ENCODE peak calls at places on chromosomes 1 and 21, in seven cellular contexts. H is neuronal stem cell, N is mesenchymal stem cell, V is H1, F is mesendoderm, E is H9, A is trophoblast cell. B is an unnamed sample.

GRCh38 chr1:111139234-111139955 is 498 bp downstream of the DRAM2 start:
- DNase-seq in V (peak), F (peak), E (peak), H (peak), A (peak), N (peak), B (peak)

GRCh38 chr1:235866207-235866912 is at the start of gene LYST:
- DNase-seq in E (peak), F (peak), A (peak), V (no peak), H (peak), N (peak), B (peak)

GRCh38 chr1:3244025-3244424 is 175.0 kb downstream of the PRDM16 start:
- DNase-seq in A (no peak), H (no peak), N (no peak), E (no peak), V (no peak), F (no peak), B (no peak)

GRCh38 chr21:45905196-45905595 is 76.4 kb upstream of the COL6A1 start:
- DNase-seq in N (no peak), A (no peak), F (no peak), V (no peak), H (no peak), E (no peak), B (no peak)

GRCh38 chr1:115194571-115194970 is 105.3 kb upstream of the TSPAN2 start:
- DNase-seq in H (no peak), F (peak), A (peak), E (no peak), N (no peak), V (no peak), B (no peak)

GRCh38 chr1:1092149-1092855 is 18.2 kb upstream of the RNF223 start:
- DNase-seq in E (peak), H (no peak), F (no peak), A (no peak), N (no peak), V (no peak), B (no peak)

GRCh38 chr1:223227486-223228196 is 84.6 kb upstream of the TLR5 start:
- DNase-seq in E (peak), F (no peak), V (no peak), H (no peak), N (no peak), A (no peak), B (peak)

GRCh38 chr1:226827458-226827857 is 43.0 kb upstream of the PSEN2 start:
- DNase-seq in A (no peak), F (peak), V (no peak), H (no peak), E (peak), N (no peak), B (no peak)

GRCh38 chr1:208100906-208101305 is 143.3 kb downstream of the PLXNA2 start:
- DNase-seq in H (no peak), A (no peak), F (no peak), V (no peak), N (peak), E (no peak), B (peak)

GRCh38 chr1:245154429-245155185 is at the start of gene KIF26B:
- DNase-seq in F (peak), E (peak), A (peak), N (peak), V (no peak), H (peak), B (peak)

GRCh38 chr1:115275216-115275615 is 62.8 kb downstream of the NGF start:
- DNase-seq in N (peak), F (peak), A (no peak), V (no peak), E (no peak), H (no peak), B (peak)

GRCh38 chr1:179794146-179794545 is 51.1 kb downstream of the FAM163A start:
- DNase-seq in H (no peak), V (no peak), N (no peak), F (no peak), A (no peak), E (no peak), B (no peak)

GRCh38 chr1:28258628-28259251 is 578 bp upstream of the SESN2 start:
- DNase-seq in E (no peak), A (no peak), N (peak), F (no peak), V (no peak), H (no peak), B (no peak)

GRCh38 chr1:45843474-45843905 is 40.1 kb downstream of the MAST2 start:
- DNase-seq in N (peak), A (no peak), E (no peak), V (no peak), H (no peak), F (peak), B (peak)

GRCh38 chr21:42611852-42612251 is 41.6 kb upstream of the PDE9A start:
- DNase-seq in E (no peak), H (no peak), F (no peak), N (no peak), A (no peak), V (no peak), B (no peak)

GRCh38 chr1:34918609-34919561 is 10.6 kb downstream of the DLGAP3 start:
- DNase-seq in F (peak), E (peak), A (no peak), H (no peak), N (no peak), V (peak), B (no peak)

GRCh38 chr1:12643785-12644184 is at the start of gene AADACL4:
- DNase-seq in V (no peak), F (no peak), E (no peak), N (no peak), H (no peak), A (no peak), B (no peak)

GRCh38 chr21:14070049-14070893 is 140.5 kb downstream of the LIPI start:
- DNase-seq in A (no peak), H (no peak), F (no peak), E (peak), N (no peak), V (no peak), B (no peak)

GRCh38 chr1:189962171-189962570 is 515.5 kb downstream of the BRINP3 start:
- DNase-seq in A (no peak), V (no peak), H (no peak), E (no peak), F (no peak), N (peak), B (peak)

GRCh38 chr1:153544453-153545066 is 1.0 kb downstream of the S100A4 start:
- DNase-seq in V (no peak), H (no peak), A (no peak), N (no peak), F (no peak), E (no peak), B (no peak)

GRCh38 chr1:112878321-112878720 is 77.7 kb downstream of the SLC16A1 start:
- DNase-seq in E (no peak), N (peak), H (no peak), F (peak), V (no peak), A (no peak), B (no peak)

GRCh38 chr1:231935856-231936255 is 309.3 kb downstream of the DISC1 start:
- DNase-seq in H (no peak), F (no peak), V (no peak), E (no peak), A (no peak), N (no peak), B (no peak)

GRCh38 chr1:246875041-246876026 is 56.4 kb downstream of the AHCTF1 start:
- DNase-seq in N (peak), E (no peak), A (peak), F (peak), V (no peak), H (no peak), B (peak)

GRCh38 chr21:34702341-34702807 is 33.6 kb downstream of the CLIC6 start:
- DNase-seq in A (peak), N (peak), V (no peak), H (no peak), E (no peak), F (no peak), B (peak)

GRCh38 chr21:35932232-35932911 is 128.0 kb downstream of the SETD4 start:
- DNase-seq in V (no peak), A (peak), E (no peak), F (no peak), H (no peak), N (peak), B (peak)

GRCh38 chr1:8408151-8408839 is 90.4 kb downstream of the SLC45A1 start:
- DNase-seq in H (no peak), E (no peak), V (no peak), N (peak), F (no peak), A (no peak), B (peak)

GRCh38 chr1:58155418-58156123 is 391.0 kb downstream of the OMA1 start:
- DNase-seq in N (no peak), H (peak), E (peak), A (no peak), F (peak), V (peak), B (no peak)

GRCh38 chr1:47986741-47987140 is 10.4 kb downstream of the TRABD2B start:
- DNase-seq in V (no peak), A (no peak), E (no peak), F (no peak), H (no peak), N (no peak), B (no peak)

GRCh38 chr1:234300096-234300495 is 73.2 kb upstream of the COA6 start:
- DNase-seq in A (no peak), N (no peak), E (no peak), V (no peak), F (no peak), H (no peak), B (no peak)

GRCh38 chr1:154607084-154607747 is 770 bp downstream of the ADAR start:
- DNase-seq in V (no peak), E (no peak), A (peak), N (peak), H (no peak), F (peak), B (peak)

GRCh38 chr1:86356247-86356646 is 39.9 kb downstream of the ODF2L start:
- DNase-seq in E (no peak), V (no peak), A (no peak), N (no peak), F (no peak), H (no peak), B (peak)

GRCh38 chr1:167110586-167110985 is 16.7 kb downstream of the STYXL2 start:
- DNase-seq in E (no peak), H (no peak), A (no peak), V (no peak), F (no peak), N (no peak), B (no peak)

DNA sequence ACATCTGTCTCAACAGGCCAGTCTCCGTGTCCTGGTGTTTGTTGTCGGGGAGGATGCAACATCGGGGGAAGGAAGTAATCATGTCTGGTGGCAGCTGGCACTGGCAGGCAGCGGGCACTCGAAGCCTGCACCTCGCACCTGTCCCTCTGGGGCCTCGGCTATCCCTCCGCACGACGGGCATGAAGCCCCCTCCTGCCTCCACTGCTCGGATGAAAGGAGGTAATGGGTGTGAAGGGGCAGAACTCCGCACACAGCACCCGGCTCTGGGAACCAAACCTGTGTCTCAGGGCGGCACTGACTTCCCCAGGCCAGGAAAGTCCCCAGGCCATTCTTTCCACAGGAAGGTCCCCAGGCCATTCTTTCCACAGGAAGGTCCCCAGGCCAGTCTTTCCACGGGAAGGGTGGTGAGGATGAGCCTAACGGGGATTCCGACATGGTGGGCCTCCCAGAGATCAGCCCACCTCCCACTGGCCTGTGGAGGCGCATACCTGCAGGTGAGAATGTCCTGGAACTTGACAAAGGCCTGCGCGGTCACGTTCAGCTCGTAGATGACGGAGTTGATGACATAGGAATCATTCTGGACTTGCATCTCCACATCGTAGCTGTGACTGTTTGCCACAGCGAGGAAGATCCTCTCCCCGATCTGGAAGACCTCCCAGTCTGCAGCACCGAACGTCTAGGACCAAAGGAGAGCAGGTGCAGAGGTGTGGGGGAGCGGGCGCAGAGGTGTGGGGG is 31.1 kb downstream of the KRTAP10-1 start:
- DNase-seq in F (no peak), E (no peak), N (no peak), V (no peak), A (no peak), H (no peak), B (no peak)
- H3K23ac ChIP-seq in F (no peak), E (no peak), N (no peak), V (no peak), A (no peak), H (no peak), B (no peak)

DNA sequence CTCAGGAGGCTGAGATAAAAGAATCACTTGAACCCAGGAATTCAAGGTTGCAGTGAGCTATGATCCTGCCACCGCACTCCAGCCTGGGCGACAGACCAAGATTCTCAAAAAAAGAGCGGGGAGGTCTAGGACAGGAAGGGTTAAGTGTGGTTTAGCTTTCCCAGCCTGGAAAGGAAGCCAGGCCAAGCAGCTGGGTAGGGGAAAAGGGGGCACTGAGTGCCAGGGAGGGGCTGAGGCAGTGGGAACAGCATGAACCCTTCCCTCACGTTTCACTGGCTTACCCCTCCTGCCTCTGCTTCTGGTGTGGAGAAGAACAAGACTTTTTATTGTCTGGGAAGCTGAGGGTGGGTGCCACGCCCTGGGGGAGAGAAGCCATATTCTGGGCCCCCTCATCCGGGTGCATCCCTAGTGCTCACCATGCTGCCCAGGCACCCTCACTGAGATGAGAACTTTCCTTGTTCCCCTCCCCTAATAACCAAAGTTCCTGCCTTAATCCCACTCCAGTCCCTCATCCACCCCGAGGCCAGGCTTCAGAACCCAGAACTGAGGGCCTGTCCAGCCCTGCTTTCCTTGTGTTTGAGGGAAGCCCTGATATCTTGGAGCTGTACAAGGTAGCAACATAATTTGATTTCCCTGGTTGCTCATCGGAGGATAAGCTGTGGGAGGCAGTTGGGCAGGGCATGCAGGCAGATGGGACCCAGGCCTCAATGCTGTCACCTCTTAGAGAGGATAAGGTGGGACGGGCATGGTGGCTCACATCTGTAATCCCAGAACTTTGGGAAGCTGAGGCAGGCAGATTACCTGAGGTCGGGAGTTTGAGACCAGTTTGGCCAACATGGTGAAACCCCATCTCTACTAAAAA is 2.0 kb upstream of the LMNA start:
- DNase-seq in H (no peak), E (no peak), F (no peak), V (no peak), N (no peak), A (no peak), B (no peak)
- H3K23ac ChIP-seq in H (no peak), E (no peak), F (peak), V (no peak), N (peak), A (no peak), B (peak)

GRCh38 chr1:89085781-89086180 is 20.8 kb upstream of the GBP1 start:
- DNase-seq in H (peak), A (peak), F (peak), N (peak), V (no peak), E (no peak), B (peak)

GRCh38 chr1:89081005-89081404 is 16.0 kb upstream of the GBP1 start:
- DNase-seq in A (no peak), V (no peak), N (no peak), H (no peak), F (no peak), E (no peak), B (no peak)
- H3K23ac ChIP-seq in A (no peak), V (no peak), N (no peak), H (no peak), F (no peak), E (no peak), B (no peak)

GRCh38 chr21:32007461-32007860 is 134.6 kb downstream of the HUNK start:
- DNase-seq in A (peak), H (no peak), N (peak), V (no peak), F (no peak), E (no peak), B (peak)

GRCh38 chr21:31999810-32000468 is 127.1 kb downstream of the HUNK start:
- DNase-seq in N (no peak), E (no peak), V (no peak), F (no peak), H (no peak), A (no peak), B (no peak)

GRCh38 chr21:32001390-32001789 is 128.6 kb downstream of the HUNK start:
- DNase-seq in H (no peak), V (no peak), A (no peak), N (no peak), E (no peak), F (no peak), B (no peak)

GRCh38 chr21:32008714-32009113 is 135.9 kb downstream of the HUNK start:
- DNase-seq in H (no peak), E (no peak), F (no peak), V (no peak), N (no peak), A (no peak), B (no peak)

DNA sequence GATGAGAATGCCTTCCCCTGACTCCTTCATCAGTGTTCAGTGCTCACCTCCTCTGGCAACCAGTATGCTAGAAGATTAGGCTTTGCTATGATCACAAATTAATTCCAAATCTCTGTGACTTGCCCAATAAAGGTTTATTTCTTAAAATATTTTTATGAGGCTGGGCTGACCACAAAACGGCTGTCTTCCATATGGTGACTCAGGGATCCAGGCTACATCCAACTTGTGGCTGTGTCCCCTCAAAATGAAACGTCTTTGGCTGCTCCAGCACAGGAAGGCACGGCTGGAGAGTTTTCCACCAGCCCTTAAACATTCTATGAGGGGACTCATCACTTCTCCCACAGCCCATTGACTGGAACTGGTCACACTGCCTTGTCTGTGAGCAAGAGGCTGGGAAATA is 131.5 kb downstream of the HUNK start:
- DNase-seq in A (no peak), N (no peak), F (no peak), H (no peak), V (no peak), E (no peak), B (no peak)
- H3K23ac ChIP-seq in A (no peak), N (no peak), F (no peak), H (no peak), V (no peak), E (no peak), B (no peak)

GRCh38 chr1:74222701-74223100 is 12.5 kb upstream of the TNNI3K start:
- DNase-seq in N (no peak), F (no peak), E (no peak), H (no peak), V (no peak), A (no peak), B (peak)
- H3K23ac ChIP-seq in N (no peak), F (no peak), E (no peak), H (no peak), V (no peak), A (no peak), B (peak)